ENCODE peak calls at places on chromosomes 7 and 10, in four cellular contexts. One of them, this sample, is unnamed.
A peak's percentile ranks its signal among the peaks of the same experiment; 100 is the strongest.

GRCh38 chr7:155809332-155809946 is 2.8 kb downstream of the SHH start:
- DNase-seq in CD4-positive, CD25-positive, alpha-beta regulatory T cell: no peak
- DNase-seq in pancreas: peak; percentile 38
- DNase-seq in Daoy: no peak
- DNase-seq in this sample: no peak

GRCh38 chr10:51389415-51390342 is 309.7 kb downstream of the CSTF2T start:
- DNase-seq in CD4-positive, CD25-positive, alpha-beta regulatory T cell: peak; percentile 44
- DNase-seq in pancreas: no peak
- DNase-seq in Daoy: peak; percentile 58
- DNase-seq in this sample: no peak

GRCh38 chr10:100341953-100342626 is 4.9 kb upstream of the SCD start:
- DNase-seq in CD4-positive, CD25-positive, alpha-beta regulatory T cell: peak; percentile 66
- DNase-seq in pancreas: no peak
- DNase-seq in Daoy: peak; percentile 58
- DNase-seq in this sample: no peak

GRCh38 chr10:43256531-43257209 is 10.2 kb downstream of the RASGEF1A start:
- DNase-seq in CD4-positive, CD25-positive, alpha-beta regulatory T cell: no peak
- DNase-seq in pancreas: peak; percentile 27
- DNase-seq in Daoy: no peak
- DNase-seq in this sample: no peak

GRCh38 chr7:4102231-4102841 is 579.8 kb upstream of the FOXK1 start:
- DNase-seq in CD4-positive, CD25-positive, alpha-beta regulatory T cell: no peak
- DNase-seq in pancreas: no peak
- DNase-seq in Daoy: peak; percentile 20
- DNase-seq in this sample: no peak

GRCh38 chr7:34080513-34080912 is 175.2 kb downstream of the BMPER start:
- DNase-seq in CD4-positive, CD25-positive, alpha-beta regulatory T cell: no peak
- DNase-seq in pancreas: no peak
- DNase-seq in Daoy: no peak
- DNase-seq in this sample: no peak

GRCh38 chr10:8037941-8038894 is 16.3 kb upstream of the GATA3 start:
- DNase-seq in CD4-positive, CD25-positive, alpha-beta regulatory T cell: no peak
- DNase-seq in pancreas: no peak
- DNase-seq in Daoy: no peak
- DNase-seq in this sample: no peak

GRCh38 chr10:104146871-104147270 is 24.9 kb downstream of the SFR1 start:
- DNase-seq in CD4-positive, CD25-positive, alpha-beta regulatory T cell: no peak
- DNase-seq in pancreas: no peak
- DNase-seq in Daoy: no peak
- DNase-seq in this sample: no peak

GRCh38 chr7:139112741-139113250 is 3.3 kb upstream of the ZC3HAV1 start:
- DNase-seq in CD4-positive, CD25-positive, alpha-beta regulatory T cell: no peak
- DNase-seq in pancreas: no peak
- DNase-seq in Daoy: no peak
- DNase-seq in this sample: no peak

This sample was measured in Right ventricle myocardium superior.